ENCODE peak calls at places on chromosomes 13 and 19, in eight cellular contexts. J is stimulated activated CD4-positive, alpha-beta T cell treated with anti-CD3 and anti-CD28 coated beads, Interleukin-4, amount 100 ng/mL, for 48 hours; C is activated T-helper 1 cell treated with Interleukin-2 at 50 U/mL for 16 hours; G is T-helper 1 cell; I is AG09319; H is non-pigmented ciliary epithelial cell; R is HEK293T; B is fibroblast of the conjunctiva. E is an unnamed sample.

GRCh38 chr19:56301886-56302620 is 12.6 kb downstream of the ZSCAN5A start:
- DNase-seq in G (no peak), I (no peak), R (no peak), H (no peak), J (no peak), B (no peak), C (no peak), E (no peak)

GRCh38 chr13:99421271-99421670 is 80.0 kb upstream of the TM9SF2 start:
- DNase-seq in H (no peak), J (no peak), C (no peak), G (no peak), R (no peak), B (no peak), I (no peak), E (no peak)

GRCh38 chr19:13078897-13079541 is 23.6 kb downstream of the LYL1 start:
- DNase-seq in G (no peak), R (no peak), H (no peak), I (no peak), J (no peak), B (no peak), C (no peak), E (no peak)

GRCh38 chr13:110650436-110650835 is 35.1 kb downstream of the NAXD start:
- DNase-seq in G (no peak), B (no peak), C (no peak), H (no peak), R (no peak), I (no peak), J (no peak), E (no peak)

GRCh38 chr13:41496420-41497234 is 39.3 kb downstream of the RGCC start:
- DNase-seq in R (no peak), I (peak; percentile 20), B (no peak), J (no peak), G (no peak), C (no peak), H (peak; percentile 63), E (no peak)

GRCh38 chr19:33055718-33056117 is 9.0 kb downstream of the RHPN2 start:
- DNase-seq in C (no peak), J (no peak), B (no peak), I (no peak), H (no peak), R (no peak), G (no peak), E (peak; percentile 25)

GRCh38 chr13:97951376-97951775 is 2.1 kb upstream of the IPO5 start:
- DNase-seq in C (no peak), J (no peak), B (no peak), H (no peak), G (no peak), I (no peak), R (no peak), E (no peak)

GRCh38 chr19:7869453-7869909 is 4.7 kb downstream of the PRR36 start:
- DNase-seq in J (peak; percentile 78), B (no peak), I (no peak), R (peak; percentile 69), G (peak; percentile 65), H (no peak), C (peak; percentile 72), E (no peak)

GRCh38 chr19:32387701-32388392 is 17.7 kb upstream of the DPY19L3 start:
- DNase-seq in I (peak; percentile 12), B (peak; percentile 65), G (no peak), R (no peak), C (no peak), H (no peak), J (no peak), E (no peak)

GRCh38 chr19:49534632-49535385 is 7.0 kb downstream of the RCN3 start:
- DNase-seq in R (no peak), C (no peak), G (no peak), H (no peak), I (no peak), J (no peak), B (no peak), E (no peak)

GRCh38 chr13:50678464-50679162 is 164.9 kb downstream of the DLEU7 start:
- DNase-seq in J (no peak), C (no peak), I (peak; percentile 35), G (no peak), R (no peak), B (no peak), H (peak; percentile 99), E (no peak)

GRCh38 chr13:76667551-76667950 is 218.7 kb downstream of the KCTD12 start:
- DNase-seq in H (peak; percentile 34), I (peak; percentile 53), R (no peak), B (peak; percentile 74), C (no peak), J (no peak), G (no peak), E (no peak)

GRCh38 chr13:114132419-114133121 is at the start of gene RASA3:
- DNase-seq in H (no peak), B (peak; percentile 57), G (peak; percentile 52), C (peak; percentile 65), J (no peak), R (peak; percentile 72), I (peak; percentile 63), E (peak; percentile 97)

GRCh38 chr19:5679289-5680082 is 830 bp downstream of the MICOS13 start:
- DNase-seq in J (no peak), H (no peak), R (no peak), C (no peak), B (no peak), G (no peak), I (no peak), E (no peak)

GRCh38 chr13:26186995-26187394 is 35.1 kb downstream of the RNF6 start:
- DNase-seq in R (no peak), I (no peak), G (no peak), J (no peak), H (no peak), B (no peak), C (no peak), E (no peak)

GRCh38 chr19:51098366-51099069 is 9.7 kb downstream of the CTU1 start:
- DNase-seq in G (no peak), R (no peak), H (no peak), J (no peak), C (peak; percentile 43), B (no peak), I (no peak), E (no peak)

GRCh38 chr13:44309771-44310767 is 63.6 kb upstream of the SERP2 start:
- DNase-seq in G (no peak), J (no peak), R (no peak), B (no peak), I (no peak), C (no peak), H (no peak), E (no peak)

GRCh38 chr19:46606681-46607440 is 5.7 kb downstream of the CALM3 start:
- DNase-seq in J (no peak), G (no peak), R (no peak), I (no peak), B (no peak), H (no peak), C (no peak), E (no peak)

GRCh38 chr19:4316940-4317339 is 12.5 kb downstream of the FSD1 start:
- DNase-seq in R (no peak), B (no peak), J (no peak), I (no peak), H (no peak), C (no peak), G (no peak), E (no peak)